ENCODE peak calls at places on chromosomes 2 and 18, in six cellular contexts. One of them, this sample, is unnamed.

GRCh38 chr18:24567199-24567598 is 106.8 kb downstream of the HRH4 start:
- DNase-seq in GM23338: no peak
- DNase-seq in tibial artery: no peak
- DNase-seq in CD8-positive, alpha-beta T cell: no peak
- DNase-seq in upper lobe of right lung: no peak
- DNase-seq in H1: peak; percentile 29
- DNase-seq in this sample: no peak

GRCh38 chr2:31980674-31981356 is 30.0 kb downstream of the MEMO1 start:
- DNase-seq in GM23338: peak; percentile 71
- DNase-seq in tibial artery: no peak
- DNase-seq in CD8-positive, alpha-beta T cell: no peak
- DNase-seq in upper lobe of right lung: no peak
- DNase-seq in H1: no peak
- DNase-seq in this sample: no peak

GRCh38 chr2:86201951-86202692 is 2.9 kb downstream of the MRPL35 start:
- DNase-seq in GM23338: peak; percentile 41
- DNase-seq in tibial artery: no peak
- DNase-seq in CD8-positive, alpha-beta T cell: no peak
- DNase-seq in upper lobe of right lung: no peak
- DNase-seq in H1: no peak
- DNase-seq in this sample: no peak

GRCh38 chr2:121910139-121910538 is 154.7 kb downstream of the TSN start:
- DNase-seq in GM23338: no peak
- DNase-seq in tibial artery: no peak
- DNase-seq in CD8-positive, alpha-beta T cell: no peak
- DNase-seq in upper lobe of right lung: no peak
- DNase-seq in H1: no peak
- DNase-seq in this sample: no peak

GRCh38 chr2:130806370-130806769 is 30.3 kb upstream of the ARHGEF4 start:
- DNase-seq in GM23338: no peak
- DNase-seq in tibial artery: no peak
- DNase-seq in CD8-positive, alpha-beta T cell: no peak
- DNase-seq in upper lobe of right lung: no peak
- DNase-seq in H1: no peak
- DNase-seq in this sample: no peak

GRCh38 chr2:224281374-224281773 is 120.5 kb downstream of the FAM124B start:
- DNase-seq in GM23338: no peak
- DNase-seq in tibial artery: no peak
- DNase-seq in CD8-positive, alpha-beta T cell: no peak
- DNase-seq in upper lobe of right lung: no peak
- DNase-seq in H1: no peak
- DNase-seq in this sample: no peak

GRCh38 chr2:112876971-112877361 is 34.0 kb upstream of the IL37 start:
- DNase-seq in GM23338: no peak
- DNase-seq in tibial artery: no peak
- DNase-seq in CD8-positive, alpha-beta T cell: no peak
- DNase-seq in upper lobe of right lung: no peak
- DNase-seq in H1: no peak
- DNase-seq in this sample: no peak

GRCh38 chr2:179936654-179937053 is 70.4 kb downstream of the CWC22 start:
- DNase-seq in GM23338: peak; percentile 84
- DNase-seq in tibial artery: no peak
- DNase-seq in CD8-positive, alpha-beta T cell: no peak
- DNase-seq in upper lobe of right lung: no peak
- DNase-seq in H1: peak; percentile 77
- DNase-seq in this sample: no peak

GRCh38 chr2:1707771-1708351 is 36.5 kb downstream of the PXDN start:
- DNase-seq in GM23338: peak; percentile 83
- DNase-seq in tibial artery: peak; percentile 57
- DNase-seq in CD8-positive, alpha-beta T cell: no peak
- DNase-seq in upper lobe of right lung: peak; percentile 71
- DNase-seq in H1: no peak
- DNase-seq in this sample: no peak

GRCh38 chr2:63369146-63369545 is 219.1 kb downstream of the WDPCP start:
- DNase-seq in GM23338: no peak
- DNase-seq in tibial artery: no peak
- DNase-seq in CD8-positive, alpha-beta T cell: no peak
- DNase-seq in upper lobe of right lung: no peak
- DNase-seq in H1: no peak
- DNase-seq in this sample: no peak

GRCh38 chr2:233201271-233202013 is 50.0 kb upstream of the ATG16L1 start:
- DNase-seq in GM23338: no peak
- DNase-seq in tibial artery: no peak
- DNase-seq in CD8-positive, alpha-beta T cell: no peak
- DNase-seq in upper lobe of right lung: no peak
- DNase-seq in H1: no peak
- DNase-seq in this sample: no peak

GRCh38 chr2:120919771-120920437 is 184.2 kb downstream of the GLI2 start:
- DNase-seq in GM23338: no peak
- DNase-seq in tibial artery: peak; percentile 70
- DNase-seq in CD8-positive, alpha-beta T cell: no peak
- DNase-seq in upper lobe of right lung: no peak
- DNase-seq in H1: no peak
- DNase-seq in this sample: no peak

GRCh38 chr2:130808482-130809268 is 28.0 kb upstream of the ARHGEF4 start:
- DNase-seq in GM23338: no peak
- DNase-seq in tibial artery: no peak
- DNase-seq in CD8-positive, alpha-beta T cell: no peak
- DNase-seq in upper lobe of right lung: peak; percentile 31
- DNase-seq in H1: no peak
- DNase-seq in this sample: no peak

GRCh38 chr2:241750076-241750840 is 15.8 kb downstream of the D2HGDH start:
- DNase-seq in GM23338: no peak
- DNase-seq in tibial artery: no peak
- DNase-seq in CD8-positive, alpha-beta T cell: no peak
- DNase-seq in upper lobe of right lung: no peak
- DNase-seq in H1: no peak
- DNase-seq in this sample: no peak

GRCh38 chr2:63698825-63699548 is 110.2 kb downstream of the MDH1 start:
- DNase-seq in GM23338: peak; percentile 84
- DNase-seq in tibial artery: peak; percentile 83
- DNase-seq in CD8-positive, alpha-beta T cell: no peak
- DNase-seq in upper lobe of right lung: no peak
- DNase-seq in H1: peak; percentile 53
- DNase-seq in this sample: no peak

GRCh38 chr2:67670704-67671300 is 273.7 kb downstream of the ETAA1 start:
- DNase-seq in GM23338: no peak
- DNase-seq in tibial artery: no peak
- DNase-seq in CD8-positive, alpha-beta T cell: no peak
- DNase-seq in upper lobe of right lung: no peak
- DNase-seq in H1: no peak
- DNase-seq in this sample: no peak

GRCh38 chr2:26770986-26771586 is 7.0 kb downstream of the SLC35F6 start:
- DNase-seq in GM23338: peak; percentile 70
- DNase-seq in tibial artery: peak; percentile 97
- DNase-seq in CD8-positive, alpha-beta T cell: peak; percentile 34
- DNase-seq in upper lobe of right lung: no peak
- DNase-seq in H1: no peak
- DNase-seq in this sample: no peak

GRCh38 chr2:213152065-213152794 is 818 bp upstream of the IKZF2 start:
- DNase-seq in GM23338: peak; percentile 66
- DNase-seq in tibial artery: peak; percentile 68
- DNase-seq in CD8-positive, alpha-beta T cell: peak; percentile 39
- DNase-seq in upper lobe of right lung: peak; percentile 89
- DNase-seq in H1: no peak
- DNase-seq in this sample: no peak

GRCh38 chr18:43692291-43692690 is 415.0 kb upstream of the SYT4 start:
- DNase-seq in GM23338: peak; percentile 14
- DNase-seq in tibial artery: no peak
- DNase-seq in CD8-positive, alpha-beta T cell: no peak
- DNase-seq in upper lobe of right lung: no peak
- DNase-seq in H1: no peak
- DNase-seq in this sample: no peak

GRCh38 chr2:145815933-145816332 is 1296.0 kb upstream of the ZEB2 start:
- DNase-seq in GM23338: no peak
- DNase-seq in tibial artery: no peak
- DNase-seq in CD8-positive, alpha-beta T cell: no peak
- DNase-seq in upper lobe of right lung: no peak
- DNase-seq in H1: no peak
- DNase-seq in this sample: no peak

GRCh38 chr2:79876430-79876829 is 363.6 kb downstream of the CTNNA2 start:
- DNase-seq in GM23338: peak; percentile 60
- DNase-seq in tibial artery: no peak
- DNase-seq in CD8-positive, alpha-beta T cell: no peak
- DNase-seq in upper lobe of right lung: no peak
- DNase-seq in H1: no peak
- DNase-seq in this sample: no peak

GRCh38 chr18:43116699-43117294 is 1.3 kb upstream of the RIT2 start:
- DNase-seq in GM23338: no peak
- DNase-seq in tibial artery: no peak
- DNase-seq in CD8-positive, alpha-beta T cell: no peak
- DNase-seq in upper lobe of right lung: no peak
- DNase-seq in H1: no peak
- DNase-seq in this sample: no peak

GRCh38 chr2:105744909-105745853 is at the start of gene NCK2:
- DNase-seq in GM23338: peak; percentile 53
- DNase-seq in tibial artery: no peak
- DNase-seq in CD8-positive, alpha-beta T cell: no peak
- DNase-seq in upper lobe of right lung: peak; percentile 71
- DNase-seq in H1: peak; percentile 68
- DNase-seq in this sample: no peak

GRCh38 chr18:76977681-76978234 is 154.8 kb downstream of the MBP start:
- DNase-seq in GM23338: no peak
- DNase-seq in tibial artery: no peak
- DNase-seq in CD8-positive, alpha-beta T cell: no peak
- DNase-seq in upper lobe of right lung: peak; percentile 44
- DNase-seq in H1: peak; percentile 32
- DNase-seq in this sample: no peak

GRCh38 chr18:64409511-64409910 is 260.6 kb upstream of the LINC00305 start:
- DNase-seq in GM23338: peak; percentile 80
- DNase-seq in tibial artery: no peak
- DNase-seq in CD8-positive, alpha-beta T cell: no peak
- DNase-seq in upper lobe of right lung: no peak
- DNase-seq in H1: no peak
- DNase-seq in this sample: no peak
- TF ChIP-seq CTCF in GM23338: peak; percentile 77
- TF ChIP-seq CTCF in tibial artery: no peak
- TF ChIP-seq CTCF in CD8-positive, alpha-beta T cell: no peak
- TF ChIP-seq CTCF in upper lobe of right lung: peak; percentile 51
- TF ChIP-seq CTCF in H1: no peak
- TF ChIP-seq CTCF in this sample: peak; percentile 33

GRCh38 chr18:79512461-79513380 is 117.0 kb downstream of the NFATC1 start:
- DNase-seq in GM23338: no peak
- DNase-seq in tibial artery: peak; percentile 13
- DNase-seq in CD8-positive, alpha-beta T cell: no peak
- DNase-seq in upper lobe of right lung: peak; percentile 57
- DNase-seq in H1: peak; percentile 39
- DNase-seq in this sample: peak; percentile 31
- TF ChIP-seq CTCF in GM23338: no peak
- TF ChIP-seq CTCF in tibial artery: no peak
- TF ChIP-seq CTCF in CD8-positive, alpha-beta T cell: no peak
- TF ChIP-seq CTCF in upper lobe of right lung: no peak
- TF ChIP-seq CTCF in H1: no peak
- TF ChIP-seq CTCF in this sample: no peak

GRCh38 chr2:196463706-196464105 is 175.8 kb upstream of the CCDC150 start:
- DNase-seq in GM23338: no peak
- DNase-seq in tibial artery: no peak
- DNase-seq in CD8-positive, alpha-beta T cell: no peak
- DNase-seq in upper lobe of right lung: no peak
- DNase-seq in H1: no peak
- DNase-seq in this sample: no peak

GRCh38 chr2:196466581-196466980 is 172.9 kb upstream of the CCDC150 start:
- DNase-seq in GM23338: no peak
- DNase-seq in tibial artery: no peak
- DNase-seq in CD8-positive, alpha-beta T cell: no peak
- DNase-seq in upper lobe of right lung: no peak
- DNase-seq in H1: no peak
- DNase-seq in this sample: no peak

GRCh38 chr2:196464311-196464710 is 175.2 kb upstream of the CCDC150 start:
- DNase-seq in GM23338: no peak
- DNase-seq in tibial artery: no peak
- DNase-seq in CD8-positive, alpha-beta T cell: no peak
- DNase-seq in upper lobe of right lung: no peak
- DNase-seq in H1: no peak
- DNase-seq in this sample: no peak

GRCh38 chr2:196473617-196474016 is 165.9 kb upstream of the CCDC150 start:
- DNase-seq in GM23338: no peak
- DNase-seq in tibial artery: no peak
- DNase-seq in CD8-positive, alpha-beta T cell: no peak
- DNase-seq in upper lobe of right lung: no peak
- DNase-seq in H1: no peak
- DNase-seq in this sample: no peak

GRCh38 chr2:196468394-196468793 is 171.1 kb upstream of the CCDC150 start:
- DNase-seq in GM23338: peak; percentile 57
- DNase-seq in tibial artery: no peak
- DNase-seq in CD8-positive, alpha-beta T cell: no peak
- DNase-seq in upper lobe of right lung: no peak
- DNase-seq in H1: no peak
- DNase-seq in this sample: no peak
- TF ChIP-seq CTCF in GM23338: peak; percentile 68
- TF ChIP-seq CTCF in tibial artery: no peak
- TF ChIP-seq CTCF in CD8-positive, alpha-beta T cell: no peak
- TF ChIP-seq CTCF in upper lobe of right lung: no peak
- TF ChIP-seq CTCF in H1: no peak
- TF ChIP-seq CTCF in this sample: no peak

GRCh38 chr2:144451443-144451842 is 68.5 kb downstream of the ZEB2 start:
- DNase-seq in GM23338: no peak
- DNase-seq in tibial artery: no peak
- DNase-seq in CD8-positive, alpha-beta T cell: no peak
- DNase-seq in upper lobe of right lung: no peak
- DNase-seq in H1: no peak
- DNase-seq in this sample: no peak

GRCh38 chr2:144448389-144449027 is 71.4 kb downstream of the ZEB2 start:
- DNase-seq in GM23338: no peak
- DNase-seq in tibial artery: no peak
- DNase-seq in CD8-positive, alpha-beta T cell: no peak
- DNase-seq in upper lobe of right lung: no peak
- DNase-seq in H1: no peak
- DNase-seq in this sample: no peak

GRCh38 chr2:144446136-144446535 is 73.8 kb downstream of the ZEB2 start:
- DNase-seq in GM23338: no peak
- DNase-seq in tibial artery: no peak
- DNase-seq in CD8-positive, alpha-beta T cell: no peak
- DNase-seq in upper lobe of right lung: no peak
- DNase-seq in H1: no peak
- DNase-seq in this sample: no peak

GRCh38 chr2:144447535-144447934 is 72.4 kb downstream of the ZEB2 start:
- DNase-seq in GM23338: no peak
- DNase-seq in tibial artery: no peak
- DNase-seq in CD8-positive, alpha-beta T cell: no peak
- DNase-seq in upper lobe of right lung: no peak
- DNase-seq in H1: no peak
- DNase-seq in this sample: no peak

GRCh38 chr2:144449028-144449406 is 70.9 kb downstream of the ZEB2 start:
- DNase-seq in GM23338: peak; percentile 84
- DNase-seq in tibial artery: no peak
- DNase-seq in CD8-positive, alpha-beta T cell: peak; percentile 21
- DNase-seq in upper lobe of right lung: no peak
- DNase-seq in H1: peak; percentile 51
- DNase-seq in this sample: no peak
- TF ChIP-seq CTCF in GM23338: peak; percentile 68
- TF ChIP-seq CTCF in tibial artery: peak; percentile 48
- TF ChIP-seq CTCF in CD8-positive, alpha-beta T cell: no peak
- TF ChIP-seq CTCF in upper lobe of right lung: no peak
- TF ChIP-seq CTCF in H1: peak; percentile 41
- TF ChIP-seq CTCF in this sample: no peak

This sample was measured in CD14-positive monocyte.